ENCODE peak calls at places on chromosomes 13 and 19, in eight cellular contexts. One of them, this sample, is unnamed.

GRCh38 chr13:32830632-32831031 is 185.6 kb upstream of the KL start:
- DNase-seq in endothelial cell of umbilical vein: no peak
- DNase-seq in A549: no peak
- DNase-seq in HCT116: no peak
- DNase-seq in effector memory CD4-positive, alpha-beta T cell: no peak
- DNase-seq in psoas muscle: no peak
- DNase-seq in HepG2: no peak
- DNase-seq in Peyer's patch: no peak
- DNase-seq in this sample: no peak

GRCh38 chr13:44237276-44237767 is 136.3 kb upstream of the SERP2 start:
- DNase-seq in psoas muscle: peak; percentile 78
- DNase-seq in Peyer's patch: no peak
- DNase-seq in A549: peak; percentile 60
- DNase-seq in HCT116: no peak
- DNase-seq in effector memory CD4-positive, alpha-beta T cell: no peak
- DNase-seq in HepG2: no peak
- DNase-seq in endothelial cell of umbilical vein: peak; percentile 97
- DNase-seq in this sample: peak; percentile 46

GRCh38 chr19:54448037-54448773 is 794 bp upstream of the LENG8 start:
- DNase-seq in HCT116: no peak
- DNase-seq in effector memory CD4-positive, alpha-beta T cell: no peak
- DNase-seq in A549: peak; percentile 73
- DNase-seq in endothelial cell of umbilical vein: peak; percentile 75
- DNase-seq in Peyer's patch: peak; percentile 47
- DNase-seq in HepG2: peak; percentile 51
- DNase-seq in psoas muscle: peak; percentile 79
- DNase-seq in this sample: peak; percentile 52

GRCh38 chr13:99589575-99589974 is 88.3 kb downstream of the TM9SF2 start:
- DNase-seq in effector memory CD4-positive, alpha-beta T cell: no peak
- DNase-seq in HepG2: no peak
- DNase-seq in endothelial cell of umbilical vein: no peak
- DNase-seq in A549: no peak
- DNase-seq in Peyer's patch: no peak
- DNase-seq in HCT116: no peak
- DNase-seq in psoas muscle: no peak
- DNase-seq in this sample: no peak

GRCh38 chr19:17105548-17105947 is 30.0 kb downstream of the MYO9B start:
- DNase-seq in HCT116: no peak
- DNase-seq in effector memory CD4-positive, alpha-beta T cell: no peak
- DNase-seq in HepG2: no peak
- DNase-seq in psoas muscle: no peak
- DNase-seq in A549: no peak
- DNase-seq in Peyer's patch: peak; percentile 50
- DNase-seq in endothelial cell of umbilical vein: no peak
- DNase-seq in this sample: no peak

GRCh38 chr19:2237869-2238153 is 1.2 kb downstream of the SF3A2 start:
- DNase-seq in A549: no peak
- DNase-seq in endothelial cell of umbilical vein: no peak
- DNase-seq in HCT116: no peak
- DNase-seq in psoas muscle: no peak
- DNase-seq in Peyer's patch: no peak
- DNase-seq in effector memory CD4-positive, alpha-beta T cell: no peak
- DNase-seq in HepG2: no peak
- DNase-seq in this sample: no peak

GRCh38 chr13:43614063-43614462 is 172.7 kb downstream of the ENOX1 start:
- DNase-seq in A549: no peak
- DNase-seq in effector memory CD4-positive, alpha-beta T cell: no peak
- DNase-seq in HepG2: no peak
- DNase-seq in Peyer's patch: no peak
- DNase-seq in HCT116: no peak
- DNase-seq in endothelial cell of umbilical vein: no peak
- DNase-seq in psoas muscle: no peak
- DNase-seq in this sample: no peak

GRCh38 chr19:56942749-56943148 is 102.2 kb upstream of the PEG3 start:
- DNase-seq in HCT116: no peak
- DNase-seq in A549: no peak
- DNase-seq in HepG2: no peak
- DNase-seq in psoas muscle: peak; percentile 54
- DNase-seq in endothelial cell of umbilical vein: peak; percentile 8
- DNase-seq in Peyer's patch: no peak
- DNase-seq in effector memory CD4-positive, alpha-beta T cell: peak; percentile 13
- DNase-seq in this sample: peak; percentile 30

GRCh38 chr19:39212377-39212742 is 8.3 kb upstream of the SYCN start:
- DNase-seq in effector memory CD4-positive, alpha-beta T cell: peak; percentile 32
- DNase-seq in HepG2: no peak
- DNase-seq in endothelial cell of umbilical vein: no peak
- DNase-seq in psoas muscle: no peak
- DNase-seq in HCT116: peak; percentile 53
- DNase-seq in Peyer's patch: peak; percentile 36
- DNase-seq in A549: peak; percentile 76
- DNase-seq in this sample: peak; percentile 24

GRCh38 chr13:95367309-95367843 is 66.1 kb upstream of the ABCC4 start:
- DNase-seq in HepG2: no peak
- DNase-seq in endothelial cell of umbilical vein: no peak
- DNase-seq in psoas muscle: no peak
- DNase-seq in effector memory CD4-positive, alpha-beta T cell: no peak
- DNase-seq in HCT116: no peak
- DNase-seq in A549: no peak
- DNase-seq in Peyer's patch: no peak
- DNase-seq in this sample: no peak

GRCh38 chr19:45070214-45070613 is 6.1 kb downstream of the ZNF296 start:
- DNase-seq in effector memory CD4-positive, alpha-beta T cell: no peak
- DNase-seq in A549: no peak
- DNase-seq in HepG2: no peak
- DNase-seq in Peyer's patch: no peak
- DNase-seq in psoas muscle: no peak
- DNase-seq in endothelial cell of umbilical vein: no peak
- DNase-seq in HCT116: no peak
- DNase-seq in this sample: no peak

GRCh38 chr13:38045278-38046048 is 175.9 kb upstream of the TRPC4 start:
- DNase-seq in Peyer's patch: no peak
- DNase-seq in HCT116: no peak
- DNase-seq in A549: peak; percentile 7
- DNase-seq in psoas muscle: no peak
- DNase-seq in HepG2: peak; percentile 2
- DNase-seq in endothelial cell of umbilical vein: peak; percentile 40
- DNase-seq in effector memory CD4-positive, alpha-beta T cell: no peak
- DNase-seq in this sample: no peak

GRCh38 chr19:38004505-38005223 is 97.7 kb downstream of the SIPA1L3 start:
- DNase-seq in HepG2: peak; percentile 42
- DNase-seq in HCT116: peak; percentile 81
- DNase-seq in Peyer's patch: peak; percentile 78
- DNase-seq in psoas muscle: peak; percentile 87
- DNase-seq in A549: peak; percentile 90
- DNase-seq in endothelial cell of umbilical vein: peak; percentile 97
- DNase-seq in effector memory CD4-positive, alpha-beta T cell: no peak
- DNase-seq in this sample: peak; percentile 77

GRCh38 chr19:5990289-5990797 is 12.4 kb upstream of the RANBP3 start:
- DNase-seq in endothelial cell of umbilical vein: no peak
- DNase-seq in Peyer's patch: no peak
- DNase-seq in effector memory CD4-positive, alpha-beta T cell: no peak
- DNase-seq in A549: peak; percentile 43
- DNase-seq in HCT116: no peak
- DNase-seq in HepG2: no peak
- DNase-seq in psoas muscle: no peak
- DNase-seq in this sample: no peak
- H3K4me1 ChIP-seq in endothelial cell of umbilical vein: peaks cover 27% of the 10 kb centered on the region
- H3K4me1 ChIP-seq in Peyer's patch: no peaks in the 10 kb centered on the region
- H3K4me1 ChIP-seq in effector memory CD4-positive, alpha-beta T cell: peaks cover 6% of the 10 kb centered on the region
- H3K4me1 ChIP-seq in A549: peaks cover 5% of the 10 kb centered on the region
- H3K4me1 ChIP-seq in HCT116: no peaks in the 10 kb centered on the region
- H3K4me1 ChIP-seq in HepG2: peaks cover 67% of the 10 kb centered on the region
- H3K4me1 ChIP-seq in psoas muscle: peaks cover 9% of the 10 kb centered on the region
- H3K4me1 ChIP-seq in this sample: peaks cover 32% of the 10 kb centered on the region

GRCh38 chr19:19477705-19478383 is 37.5 kb downstream of the TSSK6 start:
- DNase-seq in A549: no peak
- DNase-seq in HCT116: no peak
- DNase-seq in effector memory CD4-positive, alpha-beta T cell: no peak
- DNase-seq in psoas muscle: peak; percentile 32
- DNase-seq in endothelial cell of umbilical vein: no peak
- DNase-seq in Peyer's patch: no peak
- DNase-seq in HepG2: no peak
- DNase-seq in this sample: no peak

GRCh38 chr19:19475845-19476828 is 39.2 kb downstream of the TSSK6 start:
- DNase-seq in psoas muscle: peak; percentile 52
- DNase-seq in A549: peak; percentile 44
- DNase-seq in HCT116: no peak
- DNase-seq in effector memory CD4-positive, alpha-beta T cell: no peak
- DNase-seq in Peyer's patch: no peak
- DNase-seq in endothelial cell of umbilical vein: no peak
- DNase-seq in HepG2: peak; percentile 16
- DNase-seq in this sample: no peak

GRCh38 chr19:19470579-19470978 is 44.8 kb downstream of the TSSK6 start:
- DNase-seq in effector memory CD4-positive, alpha-beta T cell: no peak
- DNase-seq in Peyer's patch: no peak
- DNase-seq in psoas muscle: no peak
- DNase-seq in A549: no peak
- DNase-seq in HCT116: no peak
- DNase-seq in endothelial cell of umbilical vein: no peak
- DNase-seq in HepG2: no peak
- DNase-seq in this sample: no peak

GRCh38 chr19:19471682-19472081 is 43.7 kb downstream of the TSSK6 start:
- DNase-seq in HCT116: no peak
- DNase-seq in endothelial cell of umbilical vein: no peak
- DNase-seq in Peyer's patch: no peak
- DNase-seq in A549: no peak
- DNase-seq in effector memory CD4-positive, alpha-beta T cell: no peak
- DNase-seq in HepG2: no peak
- DNase-seq in psoas muscle: peak; percentile 30
- DNase-seq in this sample: no peak

GRCh38 chr19:19474950-19475781 is 40.2 kb downstream of the TSSK6 start:
- DNase-seq in psoas muscle: peak; percentile 68
- DNase-seq in HCT116: no peak
- DNase-seq in effector memory CD4-positive, alpha-beta T cell: no peak
- DNase-seq in A549: no peak
- DNase-seq in endothelial cell of umbilical vein: no peak
- DNase-seq in HepG2: no peak
- DNase-seq in Peyer's patch: no peak
- DNase-seq in this sample: no peak
- H3K4me3 ChIP-seq in psoas muscle: no peak overlapping the region
- H3K4me3 ChIP-seq in HCT116: no peak overlapping the region
- H3K4me3 ChIP-seq in effector memory CD4-positive, alpha-beta T cell: no peak overlapping the region
- H3K4me3 ChIP-seq in A549: no peak overlapping the region
- H3K4me3 ChIP-seq in endothelial cell of umbilical vein: no peak overlapping the region
- H3K4me3 ChIP-seq in HepG2: no peak overlapping the region
- H3K4me3 ChIP-seq in Peyer's patch: no peak overlapping the region
- H3K4me3 ChIP-seq in this sample: no peak overlapping the region

GRCh38 chr13:42394361-42395065 is 122.6 kb downstream of the AKAP11 start:
- DNase-seq in A549: no peak
- DNase-seq in HCT116: no peak
- DNase-seq in endothelial cell of umbilical vein: no peak
- DNase-seq in Peyer's patch: no peak
- DNase-seq in HepG2: no peak
- DNase-seq in psoas muscle: no peak
- DNase-seq in effector memory CD4-positive, alpha-beta T cell: no peak
- DNase-seq in this sample: no peak
- H3K27ac ChIP-seq in A549: no peak overlapping the region
- H3K27ac ChIP-seq in HCT116: no peak overlapping the region
- H3K27ac ChIP-seq in endothelial cell of umbilical vein: no peak overlapping the region
- H3K27ac ChIP-seq in Peyer's patch: no peak overlapping the region
- H3K27ac ChIP-seq in HepG2: no peak overlapping the region
- H3K27ac ChIP-seq in psoas muscle: no peak overlapping the region
- H3K27ac ChIP-seq in effector memory CD4-positive, alpha-beta T cell: peak overlapping the region; percentile 48
- H3K27ac ChIP-seq in this sample: no peak overlapping the region

GRCh38 chr13:97253581-97254293 is 31.6 kb downstream of the MBNL2 start:
- DNase-seq in endothelial cell of umbilical vein: no peak
- DNase-seq in A549: no peak
- DNase-seq in effector memory CD4-positive, alpha-beta T cell: no peak
- DNase-seq in psoas muscle: no peak
- DNase-seq in HCT116: no peak
- DNase-seq in HepG2: no peak
- DNase-seq in Peyer's patch: no peak
- DNase-seq in this sample: no peak
- H3K4me1 ChIP-seq in endothelial cell of umbilical vein: peaks cover 64% of the 10 kb centered on the region
- H3K4me1 ChIP-seq in A549: peaks cover 85% of the 10 kb centered on the region
- H3K4me1 ChIP-seq in effector memory CD4-positive, alpha-beta T cell: peaks cover 17% of the 10 kb centered on the region
- H3K4me1 ChIP-seq in psoas muscle: peaks cover 90% of the 10 kb centered on the region
- H3K4me1 ChIP-seq in HCT116: peaks cover 79% of the 10 kb centered on the region
- H3K4me1 ChIP-seq in HepG2: peaks cover 66% of the 10 kb centered on the region
- H3K4me1 ChIP-seq in Peyer's patch: peaks cover 5% of the 10 kb centered on the region
- H3K4me1 ChIP-seq in this sample: peaks cover 88% of the 10 kb centered on the region

DNA sequence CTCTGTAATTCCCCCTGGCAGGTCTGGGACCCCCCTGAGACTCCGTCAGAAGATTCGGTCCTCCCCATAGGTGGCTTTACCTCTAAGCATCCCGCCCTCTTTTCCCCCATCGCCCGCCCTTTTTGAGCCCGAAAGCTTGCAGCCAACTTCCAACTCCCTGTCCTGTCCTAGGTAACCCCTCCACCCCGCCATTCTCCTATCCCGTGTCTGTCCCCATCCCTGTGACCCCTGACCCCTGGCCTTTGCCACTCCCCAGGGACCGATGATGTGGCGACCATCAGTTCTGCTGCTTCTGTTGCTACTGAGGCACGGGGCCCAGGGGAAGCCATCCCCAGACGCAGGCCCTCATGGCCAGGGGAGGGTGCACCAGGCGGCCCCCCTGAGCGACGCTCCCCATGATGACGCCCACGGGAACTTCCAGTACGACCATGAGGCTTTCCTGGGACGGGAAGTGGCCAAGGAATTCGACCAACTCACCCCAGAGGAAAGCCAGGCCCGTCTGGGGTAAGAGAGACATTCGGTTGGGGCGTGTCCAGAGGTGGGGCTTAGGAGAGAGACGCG is 488 bp downstream of the RCN3 start:
- DNase-seq in psoas muscle: no peak
- DNase-seq in endothelial cell of umbilical vein: peak; percentile 32
- DNase-seq in Peyer's patch: no peak
- DNase-seq in A549: no peak
- DNase-seq in effector memory CD4-positive, alpha-beta T cell: no peak
- DNase-seq in HepG2: no peak
- DNase-seq in HCT116: no peak
- DNase-seq in this sample: no peak
- H3K4me3 ChIP-seq in psoas muscle: peak overlapping the region; percentile 67
- H3K4me3 ChIP-seq in endothelial cell of umbilical vein: peak overlapping the region; percentile 45
- H3K4me3 ChIP-seq in Peyer's patch: peak overlapping the region; percentile 37
- H3K4me3 ChIP-seq in A549: peak overlapping the region; percentile 39
- H3K4me3 ChIP-seq in effector memory CD4-positive, alpha-beta T cell: peak overlapping the region; percentile 42
- H3K4me3 ChIP-seq in HepG2: no peak overlapping the region
- H3K4me3 ChIP-seq in HCT116: no peak overlapping the region
- H3K4me3 ChIP-seq in this sample: peak overlapping the region; percentile 66

This sample was measured in left ventricle myocardium inferior.